ENCODE peak calls at places on chromosomes 3 and 15, in four cellular contexts. One of them, this sample, is unnamed.

GRCh38 chr3:173284301-173284700 is 113.2 kb upstream of the NLGN1 start:
- DNase-seq in stomach: no peak
- DNase-seq in ovary: no peak
- DNase-seq in PC-3: no peak
- DNase-seq in this sample: no peak

GRCh38 chr3:176521531-176522175 is 675.6 kb downstream of the TBL1XR1 start:
- DNase-seq in stomach: no peak
- DNase-seq in ovary: no peak
- DNase-seq in PC-3: no peak
- DNase-seq in this sample: no peak

GRCh38 chr15:64678126-64678819 is 97.1 kb downstream of the RBPMS2 start:
- DNase-seq in stomach: no peak
- DNase-seq in ovary: no peak
- DNase-seq in PC-3: no peak
- DNase-seq in this sample: no peak

GRCh38 chr15:82763361-82764142 is 42.3 kb downstream of the FSD2 start:
- DNase-seq in stomach: no peak
- DNase-seq in ovary: no peak
- DNase-seq in PC-3: peak; percentile 58
- DNase-seq in this sample: no peak

GRCh38 chr3:130894130-130894872 is 417 bp downstream of the ATP2C1 start:
- DNase-seq in stomach: peak; percentile 32
- DNase-seq in ovary: peak; percentile 36
- DNase-seq in PC-3: no peak
- DNase-seq in this sample: peak; percentile 35

GRCh38 chr3:197592361-197593045 is 36.7 kb upstream of the BDH1 start:
- DNase-seq in stomach: no peak
- DNase-seq in ovary: no peak
- DNase-seq in PC-3: no peak
- DNase-seq in this sample: no peak

GRCh38 chr3:179750720-179751328 is 98.0 kb downstream of the USP13 start:
- DNase-seq in stomach: no peak
- DNase-seq in ovary: no peak
- DNase-seq in PC-3: peak; percentile 60
- DNase-seq in this sample: no peak

GRCh38 chr15:90845201-90845949 is 23.0 kb upstream of the FURIN start:
- DNase-seq in stomach: no peak
- DNase-seq in ovary: no peak
- DNase-seq in PC-3: peak; percentile 86
- DNase-seq in this sample: no peak

GRCh38 chr15:81111510-81112375 is 22.3 kb upstream of the CFAP161 start:
- DNase-seq in stomach: no peak
- DNase-seq in ovary: no peak
- DNase-seq in PC-3: no peak
- DNase-seq in this sample: no peak

GRCh38 chr3:81451611-81452010 is 309.8 kb downstream of the GBE1 start:
- DNase-seq in stomach: no peak
- DNase-seq in ovary: no peak
- DNase-seq in PC-3: peak; percentile 94
- DNase-seq in this sample: no peak

GRCh38 chr15:77138167-77138522 is 67.2 kb upstream of the TSPAN3 start:
- DNase-seq in stomach: no peak
- DNase-seq in ovary: no peak
- DNase-seq in PC-3: peak; percentile 41
- DNase-seq in this sample: no peak

GRCh38 chr3:185760091-185760490 is 64.8 kb downstream of the IGF2BP2 start:
- DNase-seq in stomach: no peak
- DNase-seq in ovary: no peak
- DNase-seq in PC-3: no peak
- DNase-seq in this sample: no peak
- H3K4me3 ChIP-seq in stomach: no peak overlapping the region
- H3K4me3 ChIP-seq in ovary: no peak overlapping the region
- H3K4me3 ChIP-seq in PC-3: no peak overlapping the region
- H3K4me3 ChIP-seq in this sample: no peak overlapping the region

GRCh38 chr3:118811333-118811732 is 223.3 kb downstream of the IGSF11 start:
- DNase-seq in stomach: no peak
- DNase-seq in ovary: no peak
- DNase-seq in PC-3: no peak
- DNase-seq in this sample: no peak
- H3K4me1 ChIP-seq in stomach: no peaks in the 10 kb centered on the region
- H3K4me1 ChIP-seq in ovary: no peaks in the 10 kb centered on the region
- H3K4me1 ChIP-seq in PC-3: no peaks in the 10 kb centered on the region
- H3K4me1 ChIP-seq in this sample: no peaks in the 10 kb centered on the region

DNA sequence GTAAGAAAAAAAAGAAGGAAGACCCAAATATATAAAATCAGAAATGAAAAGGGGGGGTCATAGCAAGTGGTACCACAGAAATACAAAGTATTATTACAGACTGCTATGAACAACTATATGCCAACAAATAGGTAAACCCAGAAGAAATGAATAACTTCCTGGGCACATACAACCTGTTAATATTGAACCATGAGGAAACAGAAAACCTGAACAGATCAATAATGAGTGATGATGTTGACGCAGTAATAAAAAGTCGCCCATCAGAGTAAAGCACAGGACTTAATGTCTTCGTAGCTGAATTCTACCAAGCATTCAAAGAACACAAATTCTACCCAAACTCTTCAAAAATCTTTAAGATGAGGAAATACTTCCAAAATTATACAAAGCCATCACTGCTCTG is 921.6 kb upstream of the SEMA6D start:
- DNase-seq in stomach: no peak
- DNase-seq in ovary: no peak
- DNase-seq in PC-3: no peak
- DNase-seq in this sample: no peak
- H3K36me3 ChIP-seq in stomach: no peaks in the 10 kb centered on the region
- H3K36me3 ChIP-seq in ovary: no peaks in the 10 kb centered on the region
- H3K36me3 ChIP-seq in PC-3: no peaks in the 10 kb centered on the region
- H3K36me3 ChIP-seq in this sample: no peaks in the 10 kb centered on the region

GRCh38 chr15:65806387-65806786 is 14.3 kb upstream of the DENND4A start:
- DNase-seq in stomach: no peak
- DNase-seq in ovary: no peak
- DNase-seq in PC-3: no peak
- DNase-seq in this sample: no peak

GRCh38 chr15:65801229-65801813 is 9.2 kb upstream of the DENND4A start:
- DNase-seq in stomach: no peak
- DNase-seq in ovary: no peak
- DNase-seq in PC-3: no peak
- DNase-seq in this sample: no peak

GRCh38 chr15:65804252-65804931 is 12.3 kb upstream of the DENND4A start:
- DNase-seq in stomach: no peak
- DNase-seq in ovary: no peak
- DNase-seq in PC-3: no peak
- DNase-seq in this sample: no peak

GRCh38 chr15:65805019-65805738 is 13.1 kb upstream of the DENND4A start:
- DNase-seq in stomach: no peak
- DNase-seq in ovary: no peak
- DNase-seq in PC-3: no peak
- DNase-seq in this sample: no peak
- H3K4me3 ChIP-seq in stomach: no peak overlapping the region
- H3K4me3 ChIP-seq in ovary: no peak overlapping the region
- H3K4me3 ChIP-seq in PC-3: no peak overlapping the region
- H3K4me3 ChIP-seq in this sample: no peak overlapping the region

GRCh38 chr3:141959531-141959920 is 83.1 kb downstream of the ATP1B3 start:
- DNase-seq in stomach: no peak
- DNase-seq in ovary: no peak
- DNase-seq in PC-3: no peak
- DNase-seq in this sample: no peak
- H3K4me1 ChIP-seq in stomach: peaks cover 13% of the 10 kb centered on the region
- H3K4me1 ChIP-seq in ovary: peaks cover 11% of the 10 kb centered on the region
- H3K4me1 ChIP-seq in PC-3: peaks cover 18% of the 10 kb centered on the region
- H3K4me1 ChIP-seq in this sample: no peaks in the 10 kb centered on the region